ENCODE peak calls at places on chromosomes 4 and X, in seven cellular contexts. H is epithelial cell of esophagus, I is AG08396, A is lower lobe of right lung, V is stomach, C is HEK293T, G is upper lobe of left lung. B is an unnamed sample.

GRCh38 chrX:134761788-134762187 is 103.5 kb upstream of the PLAC1 start:
- DNase-seq in G (no peak), I (peak), V (no peak), C (no peak), A (no peak), H (peak), B (no peak)

GRCh38 chr4:37666625-37667071 is 19.5 kb downstream of the RELL1 start:
- DNase-seq in C (no peak), I (peak), A (no peak), H (peak), G (peak), V (peak), B (no peak)

GRCh38 chrX:129540725-129541184 is 696 bp downstream of the OCRL start:
- DNase-seq in I (peak), C (peak), V (peak), G (peak), A (peak), H (peak), B (peak)

GRCh38 chrX:45710081-45710801 is 509.6 kb upstream of the DIPK2B start:
- DNase-seq in H (peak), C (no peak), I (peak), G (no peak), A (no peak), V (no peak), B (no peak)

GRCh38 chrX:3788494-3789233 is 75.2 kb upstream of the PRKX start:
- DNase-seq in A (no peak), C (no peak), V (no peak), H (no peak), G (no peak), I (no peak), B (no peak)

GRCh38 chr4:100960232-100960631 is 387.1 kb downstream of the PPP3CA start:
- DNase-seq in A (no peak), H (peak), I (no peak), C (no peak), G (no peak), V (no peak), B (no peak)

GRCh38 chrX:9379697-9380551 is 84.9 kb upstream of the TBL1X start:
- DNase-seq in G (no peak), A (no peak), V (no peak), H (peak), I (peak), C (no peak), B (no peak)

GRCh38 chrX:10104958-10105658 is 51.7 kb upstream of the CLCN4 start:
- DNase-seq in H (no peak), V (no peak), G (no peak), I (no peak), C (no peak), A (no peak), B (no peak)

GRCh38 chr4:148273501-148273986 is 168.7 kb downstream of the NR3C2 start:
- DNase-seq in C (peak), A (no peak), V (peak), H (no peak), G (no peak), I (no peak), B (peak)

GRCh38 chrX:109463729-109464128 is 18.2 kb downstream of the GUCY2F start:
- DNase-seq in C (no peak), G (no peak), A (no peak), I (no peak), V (no peak), H (peak), B (no peak)

GRCh38 chr4:86011117-86011516 is 348.7 kb downstream of the MAPK10 start:
- DNase-seq in A (no peak), H (peak), C (no peak), G (no peak), V (no peak), I (peak), B (no peak)

GRCh38 chrX:15525664-15526416 is 25.2 kb downstream of the BMX start:
- DNase-seq in A (no peak), G (no peak), C (no peak), H (no peak), I (no peak), V (no peak), B (no peak)

GRCh38 chr4:69759189-69759604 is 1.2 kb downstream of the SULT1B1 start:
- DNase-seq in V (no peak), C (no peak), I (no peak), G (no peak), H (peak), A (no peak), B (no peak)

GRCh38 chr4:89379541-89380035 is 72.0 kb upstream of the GPRIN3 start:
- DNase-seq in A (no peak), G (no peak), C (no peak), I (no peak), V (no peak), H (no peak), B (no peak)

GRCh38 chrX:13690836-13691235 is 1.9 kb downstream of the RAB9A start:
- DNase-seq in V (no peak), I (no peak), A (no peak), G (no peak), C (no peak), H (no peak), B (no peak)

GRCh38 chr4:67879486-67879885 is 4.3 kb downstream of the TMPRSS11D start:
- DNase-seq in V (no peak), A (no peak), G (no peak), C (no peak), I (no peak), H (no peak), B (no peak)

GRCh38 chr4:184163813-184164212 is 53.9 kb downstream of the ENPP6 start:
- DNase-seq in A (peak), C (peak), G (peak), V (peak), H (peak), I (peak), B (peak)

GRCh38 chr4:116005037-116005805 is 891.8 kb upstream of the NDST4 start:
- DNase-seq in I (no peak), V (no peak), H (no peak), A (no peak), G (no peak), C (no peak), B (no peak)

GRCh38 chr4:72119946-72120345 is 88.1 kb downstream of the NPFFR2 start:
- DNase-seq in V (no peak), G (peak), H (peak), A (no peak), C (no peak), I (no peak), B (no peak)

GRCh38 chrX:71912156-71912555 is 1.5 kb downstream of the NHSL2 start:
- DNase-seq in H (no peak), A (no peak), G (no peak), I (no peak), V (no peak), C (no peak), B (no peak)

GRCh38 chrX:148878371-148878770 is 378.0 kb downstream of the AFF2 start:
- DNase-seq in V (no peak), H (peak), I (peak), C (no peak), G (no peak), A (no peak), B (no peak)

GRCh38 chrX:40290519-40290918 is 192.8 kb upstream of the BCOR start:
- DNase-seq in G (no peak), A (no peak), V (no peak), C (no peak), H (no peak), I (no peak), B (no peak)

GRCh38 chr4:37976991-37977470 is 16.8 kb downstream of the PTTG2 start:
- DNase-seq in C (peak), I (peak), A (peak), H (peak), G (peak), V (peak), B (peak)

GRCh38 chrX:7086384-7086783 is 61.1 kb upstream of the STS start:
- DNase-seq in I (no peak), A (no peak), H (no peak), C (no peak), G (no peak), V (no peak), B (no peak)

GRCh38 chrX:69073721-69074120 is 91.5 kb downstream of the PJA1 start:
- DNase-seq in H (no peak), C (no peak), V (no peak), I (no peak), A (no peak), G (peak), B (no peak)

GRCh38 chr4:183242291-183242690 is 77.8 kb downstream of the CLDN22 start:
- DNase-seq in C (no peak), A (no peak), H (no peak), G (no peak), I (no peak), V (no peak), B (no peak)

GRCh38 chrX:52585892-52586291 is 68.8 kb downstream of the SSX7 start:
- DNase-seq in V (no peak), C (no peak), I (no peak), A (no peak), G (no peak), H (peak), B (no peak)

GRCh38 chr4:88196523-88197185 is 38.2 kb upstream of the ABCG2 start:
- DNase-seq in C (no peak), V (no peak), G (no peak), H (no peak), A (no peak), I (no peak), B (no peak)

GRCh38 chrX:15471016-15471415 is 22.1 kb downstream of the PIR start:
- DNase-seq in V (peak), C (peak), G (peak), H (peak), A (peak), I (peak), B (peak)

GRCh38 chr4:8050555-8051206 is 107.9 kb downstream of the ABLIM2 start:
- DNase-seq in I (peak), V (peak), H (no peak), G (peak), C (peak), A (peak), B (peak)

GRCh38 chr4:87481342-87481741 is 47.8 kb downstream of the SPARCL1 start:
- DNase-seq in G (no peak), A (no peak), I (no peak), H (no peak), V (no peak), C (no peak), B (no peak)

GRCh38 chr4:130668859-130669258 is 1572.9 kb downstream of the C4orf33 start:
- DNase-seq in C (no peak), H (no peak), A (no peak), G (no peak), V (no peak), I (no peak), B (no peak)

GRCh38 chrX:24242649-24243556 is 71.0 kb downstream of the SUPT20HL2 start:
- DNase-seq in I (peak), C (no peak), V (peak), G (peak), H (no peak), A (no peak), B (peak)

GRCh38 chrX:110383414-110383813 is 24.8 kb downstream of the RTL9 start:
- DNase-seq in H (peak), I (peak), V (no peak), A (no peak), G (no peak), C (no peak), B (no peak)

GRCh38 chrX:926070-926469 is 286.4 kb downstream of the CRLF2 start:
- DNase-seq in H (no peak), G (no peak), V (no peak), I (no peak), A (no peak), C (no peak), B (no peak)

GRCh38 chrX:71603618-71604017 is 14.7 kb downstream of the CXCR3 start:
- DNase-seq in G (no peak), V (no peak), C (no peak), H (no peak), I (no peak), A (no peak), B (no peak)

B was measured in pancreas.